ENCODE peak calls at places on chromosome 7, in four cellular contexts. One of them, this sample, is unnamed.

GRCh38 chr7:142477079-142477651 is 219.3 kb upstream of the PRSS58 start:
- DNase-seq in uterus: no peak
- DNase-seq in A549: no peak
- DNase-seq in HCT116: no peak
- DNase-seq in this sample: no peak

GRCh38 chr7:74379938-74380337 is 73.8 kb upstream of the GTF2IRD1 start:
- DNase-seq in uterus: no peak
- DNase-seq in A549: no peak
- DNase-seq in HCT116: no peak
- DNase-seq in this sample: no peak

GRCh38 chr7:40200791-40201190 is 66.0 kb downstream of the SUGCT start:
- DNase-seq in uterus: no peak
- DNase-seq in A549: no peak
- DNase-seq in HCT116: no peak
- DNase-seq in this sample: no peak

GRCh38 chr7:130721486-130722277 is 12.3 kb downstream of the KLF14 start:
- DNase-seq in uterus: peak
- DNase-seq in A549: peak
- DNase-seq in HCT116: peak
- DNase-seq in this sample: peak

GRCh38 chr7:20385121-20385520 is 54.4 kb downstream of the ITGB8 start:
- DNase-seq in uterus: no peak
- DNase-seq in A549: no peak
- DNase-seq in HCT116: no peak
- DNase-seq in this sample: no peak

GRCh38 chr7:151059362-151060112 is at the start of gene SLC4A2:
- DNase-seq in uterus: peak
- DNase-seq in A549: peak
- DNase-seq in HCT116: no peak
- DNase-seq in this sample: peak

GRCh38 chr7:101487753-101488152 is 125.1 kb downstream of the COL26A1 start:
- DNase-seq in uterus: no peak
- DNase-seq in A549: no peak
- DNase-seq in HCT116: no peak
- DNase-seq in this sample: no peak

GRCh38 chr7:83427929-83428328 is 221.0 kb downstream of the SEMA3E start:
- DNase-seq in uterus: no peak
- DNase-seq in A549: peak
- DNase-seq in HCT116: peak
- DNase-seq in this sample: no peak

GRCh38 chr7:24965831-24966708 is 13.9 kb downstream of the OSBPL3 start:
- DNase-seq in uterus: no peak
- DNase-seq in A549: no peak
- DNase-seq in HCT116: no peak
- DNase-seq in this sample: peak

GRCh38 chr7:130480001-130480400 is 11.9 kb upstream of the MEST start:
- DNase-seq in uterus: no peak
- DNase-seq in A549: no peak
- DNase-seq in HCT116: no peak
- DNase-seq in this sample: no peak

GRCh38 chr7:44539669-44540516 is 1.2 kb downstream of the NPC1L1 start:
- DNase-seq in uterus: no peak
- DNase-seq in A549: no peak
- DNase-seq in HCT116: no peak
- DNase-seq in this sample: no peak

GRCh38 chr7:73437699-73438416 is 4.3 kb downstream of the FZD9 start:
- DNase-seq in uterus: no peak
- DNase-seq in A549: no peak
- DNase-seq in HCT116: no peak
- DNase-seq in this sample: no peak

GRCh38 chr7:108291135-108291508 is 161.0 kb upstream of the LAMB4 start:
- DNase-seq in uterus: no peak
- DNase-seq in A549: no peak
- DNase-seq in HCT116: no peak
- DNase-seq in this sample: no peak

GRCh38 chr7:108294595-108294994 is 161.6 kb downstream of the NRCAM start:
- DNase-seq in uterus: no peak
- DNase-seq in A549: no peak
- DNase-seq in HCT116: no peak
- DNase-seq in this sample: no peak

GRCh38 chr7:108291791-108292440 is 161.8 kb upstream of the LAMB4 start:
- DNase-seq in uterus: no peak
- DNase-seq in A549: no peak
- DNase-seq in HCT116: no peak
- DNase-seq in this sample: no peak

GRCh38 chr7:108292541-108292940 is 162.4 kb upstream of the LAMB4 start:
- DNase-seq in uterus: no peak
- DNase-seq in A549: peak
- DNase-seq in HCT116: no peak
- DNase-seq in this sample: no peak

DNA sequence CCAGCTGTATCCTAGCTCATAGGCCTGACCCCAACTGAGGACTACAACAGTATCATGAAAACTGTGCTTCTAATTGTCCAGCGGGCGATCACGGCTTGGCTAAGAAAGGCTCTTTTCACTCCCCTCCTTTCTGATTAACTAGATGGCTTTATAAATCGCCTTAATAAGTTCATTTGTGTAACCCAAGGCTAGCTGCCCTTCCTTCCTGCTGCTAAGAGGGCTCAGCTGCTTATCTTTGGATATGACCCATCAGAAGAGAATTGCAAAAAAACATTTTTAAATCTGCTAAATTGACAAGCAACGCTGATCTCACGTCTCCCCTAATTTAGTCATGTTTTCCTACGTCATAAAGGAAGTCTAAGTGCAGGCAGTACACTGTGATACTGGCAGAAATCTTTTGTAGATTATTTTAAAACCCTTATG is 163.0 kb downstream of the NRCAM start:
- DNase-seq in uterus: no peak
- DNase-seq in A549: no peak
- DNase-seq in HCT116: no peak
- DNase-seq in this sample: no peak
- TF ChIP-seq POLR2A in uterus: no peak
- TF ChIP-seq POLR2A in A549: no peak
- TF ChIP-seq POLR2A in HCT116: no peak
- TF ChIP-seq POLR2A in this sample: no peak

GRCh38 chr7:47478926-47479791 is 102.8 kb downstream of the TNS3 start:
- DNase-seq in uterus: no peak
- DNase-seq in A549: no peak
- DNase-seq in HCT116: no peak
- DNase-seq in this sample: no peak

GRCh38 chr7:47481656-47482012 is 100.3 kb downstream of the TNS3 start:
- DNase-seq in uterus: no peak
- DNase-seq in A549: no peak
- DNase-seq in HCT116: no peak
- DNase-seq in this sample: no peak

GRCh38 chr7:47480576-47481538 is 101.1 kb downstream of the TNS3 start:
- DNase-seq in uterus: no peak
- DNase-seq in A549: no peak
- DNase-seq in HCT116: no peak
- DNase-seq in this sample: no peak

GRCh38 chr7:47478017-47478344 is 103.9 kb downstream of the TNS3 start:
- DNase-seq in uterus: no peak
- DNase-seq in A549: no peak
- DNase-seq in HCT116: no peak
- DNase-seq in this sample: peak

DNA sequence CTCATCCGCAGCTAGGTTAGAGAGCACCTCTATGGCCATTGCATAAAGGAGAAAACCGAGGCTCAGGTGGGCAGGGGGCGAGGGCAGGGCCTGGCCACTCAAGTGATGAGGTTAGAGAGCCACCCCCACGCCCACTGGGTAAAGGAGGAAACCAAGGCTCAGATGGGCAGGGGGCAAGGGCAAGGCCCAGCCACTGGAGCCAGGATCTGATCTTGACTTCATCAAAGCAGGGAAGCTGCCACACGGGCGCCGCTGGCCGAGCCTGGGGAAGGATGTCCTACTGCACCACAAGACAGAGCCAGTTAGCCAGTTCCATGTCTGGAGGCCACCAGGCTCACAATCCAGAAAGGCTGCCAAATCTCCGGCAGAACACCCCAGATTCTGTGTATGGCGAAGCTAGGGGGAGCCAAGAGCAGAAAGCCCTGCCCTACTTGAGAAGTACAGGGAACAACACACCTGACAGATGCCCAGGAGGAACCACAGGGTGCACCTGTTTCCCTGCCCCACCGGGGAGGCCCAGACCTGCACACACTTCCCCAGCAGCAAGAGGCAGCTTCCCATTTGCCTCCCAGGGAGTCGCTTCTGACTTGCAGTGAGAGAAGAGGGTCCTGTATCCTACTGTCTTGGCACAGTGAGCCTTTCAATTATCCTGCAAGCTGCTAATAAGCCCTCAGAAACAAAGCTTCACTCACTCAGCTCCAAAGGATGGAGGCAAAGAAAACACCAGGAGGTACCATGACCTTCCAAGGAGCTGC is 101.9 kb downstream of the TNS3 start:
- DNase-seq in uterus: no peak
- DNase-seq in A549: no peak
- DNase-seq in HCT116: no peak
- DNase-seq in this sample: no peak
- TF ChIP-seq CTCF in uterus: no peak
- TF ChIP-seq CTCF in A549: no peak
- TF ChIP-seq CTCF in HCT116: no peak
- TF ChIP-seq CTCF in this sample: no peak

GRCh38 chr7:135708041-135708440 is 19.9 kb downstream of the SLC13A4 start:
- DNase-seq in uterus: no peak
- DNase-seq in A549: no peak
- DNase-seq in HCT116: no peak
- DNase-seq in this sample: no peak

GRCh38 chr7:135704698-135705097 is 23.3 kb downstream of the SLC13A4 start:
- DNase-seq in uterus: no peak
- DNase-seq in A549: no peak
- DNase-seq in HCT116: no peak
- DNase-seq in this sample: no peak

GRCh38 chr7:135706858-135707569 is 21.0 kb downstream of the SLC13A4 start:
- DNase-seq in uterus: no peak
- DNase-seq in A549: no peak
- DNase-seq in HCT116: no peak
- DNase-seq in this sample: no peak

GRCh38 chr7:135707570-135707966 is 20.4 kb downstream of the SLC13A4 start:
- DNase-seq in uterus: no peak
- DNase-seq in A549: no peak
- DNase-seq in HCT116: no peak
- DNase-seq in this sample: no peak

DNA sequence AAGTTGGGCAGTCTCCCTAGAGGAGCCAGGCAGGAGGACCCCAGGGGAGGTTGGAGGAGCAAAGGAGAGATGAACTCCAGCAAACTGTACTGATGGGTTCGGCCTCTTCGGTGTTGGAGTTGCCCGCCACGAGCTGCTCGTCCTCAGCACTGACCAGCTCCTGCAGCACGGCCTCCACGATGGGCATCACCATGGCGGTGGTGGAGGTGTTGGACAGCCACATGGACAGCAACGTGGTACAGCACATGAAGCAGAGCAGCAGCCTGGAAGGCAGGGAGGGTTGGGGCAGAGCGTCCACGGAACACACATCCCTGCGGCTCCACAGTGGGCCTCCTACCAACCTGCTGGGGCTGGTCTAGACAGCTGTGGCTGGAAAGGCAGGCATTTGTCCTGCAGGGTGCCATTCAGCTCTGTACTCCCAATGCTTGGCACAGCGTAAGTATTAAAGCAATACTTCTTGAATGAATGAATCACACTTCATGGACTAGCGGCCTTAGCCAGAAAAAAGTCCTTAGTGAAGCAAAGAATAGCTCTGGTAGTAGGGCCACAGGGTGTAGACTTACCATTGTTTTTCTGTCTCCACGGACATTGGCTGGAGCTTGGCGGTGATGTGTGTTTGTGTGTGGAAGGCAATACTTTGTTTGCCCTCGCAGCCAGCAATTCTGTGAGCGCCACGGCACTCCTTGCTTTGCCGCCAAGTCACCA is 21.8 kb downstream of the SLC13A4 start:
- DNase-seq in uterus: no peak
- DNase-seq in A549: no peak
- DNase-seq in HCT116: no peak
- DNase-seq in this sample: no peak
- H3K4me3 ChIP-seq in uterus: no peak
- H3K4me3 ChIP-seq in A549: no peak
- H3K4me3 ChIP-seq in HCT116: no peak
- H3K4me3 ChIP-seq in this sample: no peak

DNA sequence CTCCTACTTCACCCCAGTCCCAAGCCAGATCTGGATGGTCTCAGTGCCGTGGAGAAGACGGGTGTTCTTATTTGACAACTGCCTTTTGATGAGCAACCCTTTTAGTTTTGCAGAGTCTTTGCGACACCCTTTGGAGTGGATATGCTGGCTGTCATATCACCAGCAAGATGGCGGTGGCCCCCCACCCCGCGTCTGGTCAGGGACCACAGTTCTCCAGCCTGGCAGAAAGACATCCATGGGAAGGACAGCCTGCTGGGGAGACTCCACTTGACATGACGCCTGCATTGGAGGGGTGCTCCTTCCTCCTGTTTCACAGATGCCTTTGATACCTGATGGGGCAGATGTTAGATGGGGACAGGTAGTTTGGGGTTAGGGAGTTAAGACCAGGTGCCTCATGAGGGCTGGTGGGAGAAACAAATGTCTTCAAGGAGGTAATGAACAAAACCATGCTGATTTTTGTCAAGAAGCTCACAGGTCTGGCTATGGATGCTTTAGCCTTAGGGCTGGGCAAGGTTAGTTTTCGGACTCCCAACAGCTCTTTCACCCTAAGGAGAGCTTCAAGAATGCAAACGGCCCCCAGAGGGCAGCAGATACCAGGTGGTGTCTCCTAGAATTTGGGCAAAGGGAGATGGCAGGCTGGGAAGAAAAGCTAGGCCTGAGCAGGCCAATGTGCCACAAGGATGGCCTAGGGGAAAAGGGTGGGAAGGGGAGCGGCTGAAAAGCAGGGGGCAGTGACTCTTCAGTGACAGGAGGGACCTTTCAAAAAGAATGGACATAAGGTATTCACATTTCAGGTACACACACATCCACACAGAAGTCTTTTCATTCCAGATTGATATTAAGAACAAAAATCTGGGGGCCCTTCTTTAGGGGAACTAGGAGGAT is 95.2 kb downstream of the CLEC2L start:
- DNase-seq in uterus: peak
- DNase-seq in A549: peak
- DNase-seq in HCT116: peak
- DNase-seq in this sample: peak
- TF ChIP-seq POLR2A in uterus: no peak
- TF ChIP-seq POLR2A in A549: no peak
- TF ChIP-seq POLR2A in HCT116: no peak
- TF ChIP-seq POLR2A in this sample: no peak

GRCh38 chr7:28409716-28410627 is 2.3 kb upstream of the CREB5 start:
- DNase-seq in uterus: peak
- DNase-seq in A549: peak
- DNase-seq in HCT116: no peak
- DNase-seq in this sample: peak

GRCh38 chr7:28408974-28409715 is 3.2 kb upstream of the CREB5 start:
- DNase-seq in uterus: peak
- DNase-seq in A549: peak
- DNase-seq in HCT116: peak
- DNase-seq in this sample: peak

GRCh38 chr7:28414453-28414852 is 2.1 kb downstream of the CREB5 start:
- DNase-seq in uterus: no peak
- DNase-seq in A549: no peak
- DNase-seq in HCT116: no peak
- DNase-seq in this sample: no peak

GRCh38 chr7:28410628-28411578 is 1.4 kb upstream of the CREB5 start:
- DNase-seq in uterus: peak
- DNase-seq in A549: peak
- DNase-seq in HCT116: no peak
- DNase-seq in this sample: no peak

GRCh38 chr7:28411876-28412662 is at the start of gene CREB5:
- DNase-seq in uterus: no peak
- DNase-seq in A549: peak
- DNase-seq in HCT116: no peak
- DNase-seq in this sample: no peak
- TF ChIP-seq CTCF in uterus: no peak
- TF ChIP-seq CTCF in A549: peak
- TF ChIP-seq CTCF in HCT116: no peak
- TF ChIP-seq CTCF in this sample: no peak

This sample was measured in thyroid gland.